ENCODE peak calls at places on chromosomes 5 and 9, in six cellular contexts. B is heart right ventricle, C is AG04450, M is tibial artery, D is neural progenitor cell, H is cardiac fibroblast. G is an unnamed sample.
A peak's percentile ranks its signal among the peaks of the same experiment; 100 is the strongest.

GRCh38 chr5:3220201-3220600 is 375.4 kb upstream of the IRX1 start:
- DNase-seq in B (no peak), C (no peak), M (no peak), D (no peak), H (no peak), G (no peak)

GRCh38 chr5:39256472-39256871 is 37.1 kb upstream of the FYB1 start:
- DNase-seq in B (no peak), C (peak; percentile 55), M (no peak), D (no peak), H (peak; percentile 46), G (peak; percentile 31)

GRCh38 chr9:97983524-97984187 is 515 bp downstream of the ANP32B start:
- DNase-seq in B (peak; percentile 68), C (no peak), M (peak; percentile 81), D (peak; percentile 68), H (peak; percentile 45), G (no peak)

GRCh38 chr9:69149321-69149807 is 24.7 kb upstream of the TJP2 start:
- DNase-seq in B (no peak), C (peak; percentile 65), M (no peak), D (peak; percentile 30), H (peak; percentile 89), G (peak; percentile 57)

GRCh38 chr9:124969401-124969800 is 28.5 kb upstream of the GOLGA1 start:
- DNase-seq in B (no peak), C (no peak), M (no peak), D (no peak), H (no peak), G (no peak)

GRCh38 chr9:112327718-112328450 is 5.5 kb downstream of the PTBP3 start:
- DNase-seq in B (no peak), C (no peak), M (no peak), D (no peak), H (no peak), G (no peak)

GRCh38 chr5:102498271-102499034 is at the start of gene SLCO6A1:
- DNase-seq in B (no peak), C (no peak), M (peak; percentile 64), D (no peak), H (no peak), G (no peak)

GRCh38 chr9:27701029-27701428 is 127.7 kb upstream of the C9orf72 start:
- DNase-seq in B (no peak), C (no peak), M (no peak), D (no peak), H (no peak), G (no peak)

GRCh38 chr9:131976157-131976740 is 103.4 kb downstream of the MED27 start:
- DNase-seq in B (no peak), C (no peak), M (no peak), D (no peak), H (no peak), G (no peak)

GRCh38 chr5:80931423-80931822 is 28.7 kb upstream of the RASGRF2 start:
- DNase-seq in B (no peak), C (no peak), M (no peak), D (no peak), H (no peak), G (no peak)

GRCh38 chr5:133864711-133865110 is 103.7 kb downstream of the C5orf15 start:
- DNase-seq in B (no peak), C (no peak), M (no peak), D (no peak), H (no peak), G (no peak)

GRCh38 chr9:89438194-89438593 is 59.7 kb downstream of the SEMA4D start:
- DNase-seq in B (no peak), C (no peak), M (no peak), D (no peak), H (no peak), G (no peak)

GRCh38 chr9:97943308-97943855 is 5.4 kb upstream of the HEMGN start:
- DNase-seq in B (no peak), C (no peak), M (no peak), D (no peak), H (no peak), G (no peak)

GRCh38 chr5:111774525-111774924 is 17.5 kb upstream of the NREP start:
- DNase-seq in B (no peak), C (no peak), M (peak; percentile 65), D (peak; percentile 74), H (peak; percentile 84), G (no peak)

GRCh38 chr9:88011005-88011766 is 36.9 kb upstream of the CDK20 start:
- DNase-seq in B (no peak), C (no peak), M (no peak), D (peak; percentile 21), H (peak; percentile 49), G (no peak)

GRCh38 chr5:176796411-176796810 is 13.9 kb upstream of the UNC5A start:
- DNase-seq in B (no peak), C (no peak), M (no peak), D (no peak), H (no peak), G (no peak)

GRCh38 chr5:89338935-89339334 is 456.0 kb upstream of the MEF2C start:
- DNase-seq in B (no peak), C (no peak), M (no peak), D (no peak), H (peak; percentile 70), G (peak; percentile 59)

GRCh38 chr5:33679791-33680190 is 212.0 kb downstream of the ADAMTS12 start:
- DNase-seq in B (no peak), C (no peak), M (no peak), D (no peak), H (peak; percentile 66), G (no peak)

GRCh38 chr9:116208417-116209232 is 55.0 kb downstream of the PAPPA start:
- DNase-seq in B (no peak), C (no peak), M (no peak), D (no peak), H (peak; percentile 68), G (peak; percentile 49)

GRCh38 chr5:95113489-95113888 is 171.4 kb downstream of the MCTP1 start:
- DNase-seq in B (no peak), C (peak; percentile 4), M (no peak), D (peak; percentile 45), H (peak; percentile 20), G (peak; percentile 33)

GRCh38 chr5:116573279-116573616 is 1.4 kb downstream of the SEMA6A start:
- DNase-seq in B (peak; percentile 37), C (no peak), M (peak; percentile 65), D (peak; percentile 70), H (peak; percentile 10), G (no peak)

GRCh38 chr5:1926471-1927341 is 44.0 kb upstream of the IRX4 start:
- DNase-seq in B (no peak), C (no peak), M (no peak), D (no peak), H (no peak), G (no peak)

GRCh38 chr9:110875275-110875674 is 163.0 kb downstream of the LPAR1 start:
- DNase-seq in B (peak; percentile 35), C (no peak), M (peak; percentile 79), D (peak; percentile 44), H (no peak), G (no peak)

GRCh38 chr5:90689064-90689463 is 130.5 kb downstream of the ADGRV1 start:
- DNase-seq in B (no peak), C (no peak), M (no peak), D (no peak), H (no peak), G (no peak)

GRCh38 chr9:71001780-71002386 is 119.5 kb downstream of the TRPM3 start:
- DNase-seq in B (no peak), C (no peak), M (no peak), D (peak; percentile 70), H (peak; percentile 60), G (no peak)

GRCh38 chr5:122471031-122471751 is 159.2 kb downstream of the SNCAIP start:
- DNase-seq in B (no peak), C (no peak), M (no peak), D (peak; percentile 30), H (no peak), G (no peak)

GRCh38 chr9:94824913-94825619 is 98.6 kb downstream of the AOPEP start:
- DNase-seq in B (no peak), C (no peak), M (no peak), D (peak; percentile 50), H (no peak), G (no peak)

GRCh38 chr5:35031276-35031675 is 16.5 kb downstream of the AGXT2 start:
- DNase-seq in B (no peak), C (no peak), M (no peak), D (no peak), H (peak; percentile 12), G (no peak)

GRCh38 chr9:38228331-38229122 is 159.5 kb upstream of the SHB start:
- DNase-seq in B (no peak), C (no peak), M (no peak), D (no peak), H (no peak), G (no peak)

GRCh38 chr9:89892053-89892419 is 287.2 kb downstream of the GADD45G start:
- DNase-seq in B (no peak), C (no peak), M (no peak), D (no peak), H (no peak), G (no peak)

GRCh38 chr5:59760798-59761348 is 132.7 kb downstream of the PDE4D start:
- DNase-seq in B (no peak), C (no peak), M (no peak), D (no peak), H (peak; percentile 54), G (no peak)

GRCh38 chr9:15299374-15299939 is 7.6 kb downstream of the TTC39B start:
- DNase-seq in B (no peak), C (no peak), M (no peak), D (no peak), H (no peak), G (no peak)
- H3K4me3 ChIP-seq in B (no peak overlapping the region), C (no peak overlapping the region), M (no peak overlapping the region), D (no peak overlapping the region), H (no peak overlapping the region), G (no peak overlapping the region)

GRCh38 chr5:41738695-41739354 is 131.4 kb downstream of the OXCT1 start:
- DNase-seq in B (no peak), C (no peak), M (no peak), D (no peak), H (no peak), G (no peak)

GRCh38 chr5:41735213-41735612 is 135.0 kb downstream of the OXCT1 start:
- DNase-seq in B (no peak), C (no peak), M (no peak), D (no peak), H (no peak), G (no peak)

DNA sequence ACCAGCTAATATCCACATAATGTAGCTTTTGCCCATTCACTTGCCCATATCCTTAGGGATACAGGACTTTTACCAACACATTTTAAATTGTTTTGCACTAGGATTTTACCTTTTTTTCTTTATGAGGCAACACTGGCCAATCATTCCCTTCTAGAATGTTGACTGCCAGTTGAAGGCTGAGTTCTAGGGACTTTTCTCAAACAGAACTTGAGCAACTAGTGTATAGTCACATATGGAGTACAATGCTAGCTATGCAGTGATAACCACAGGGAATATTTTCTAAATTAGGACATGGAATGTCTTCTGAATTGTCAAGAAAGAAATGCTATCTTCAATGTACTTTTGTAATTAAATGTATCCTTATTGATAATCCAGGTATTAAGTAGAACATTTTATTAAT is 133.6 kb downstream of the OXCT1 start:
- DNase-seq in B (no peak), C (no peak), M (no peak), D (no peak), H (no peak), G (peak; percentile 63)
- TF ChIP-seq CTCF in B (no peak), C (no peak), M (no peak), D (no peak), H (no peak), G (no peak)

GRCh38 chr5:138649775-138650174 is 74.6 kb upstream of the HSPA9 start:
- DNase-seq in B (no peak), C (no peak), M (no peak), D (no peak), H (no peak), G (no peak)
- H3K4me3 ChIP-seq in B (no peak overlapping the region), C (no peak overlapping the region), M (no peak overlapping the region), D (no peak overlapping the region), H (no peak overlapping the region), G (no peak overlapping the region)

GRCh38 chr5:171927345-171927941 is 79.0 kb downstream of the FBXW11 start:
- DNase-seq in B (no peak), C (no peak), M (no peak), D (no peak), H (no peak), G (no peak)
- TF ChIP-seq CTCF in B (no peak), C (peak; percentile 59), M (no peak), D (peak; percentile 61), H (peak; percentile 52), G (peak; percentile 22)